ENCODE peak calls at places on chromosomes 3 and 15, in five cellular contexts. One of them, this sample, is unnamed. For H3K4me1, the result is how much of the 10 kb centered on the place peaks cover.

GRCh38 chr15:53251998-53252397 is 461.9 kb upstream of the ONECUT1 start:
- DNase-seq in PC-3: no peak
- DNase-seq in heart left ventricle: no peak
- DNase-seq in heart right ventricle: no peak
- DNase-seq in transverse colon: no peak
- DNase-seq in this sample: no peak

GRCh38 chr3:10419637-10420232 is 85.7 kb downstream of the ATP2B2 start:
- DNase-seq in heart right ventricle: no peak
- DNase-seq in transverse colon: no peak
- DNase-seq in heart left ventricle: no peak
- DNase-seq in PC-3: peak
- DNase-seq in this sample: no peak

GRCh38 chr15:50358805-50359204 is 3.8 kb upstream of the GABPB1 start:
- DNase-seq in heart left ventricle: no peak
- DNase-seq in transverse colon: peak
- DNase-seq in heart right ventricle: no peak
- DNase-seq in PC-3: peak
- DNase-seq in this sample: no peak

GRCh38 chr3:127544151-127544805 is 46.3 kb downstream of the TPRA1 start:
- DNase-seq in transverse colon: peak
- DNase-seq in heart right ventricle: peak
- DNase-seq in heart left ventricle: peak
- DNase-seq in PC-3: peak
- DNase-seq in this sample: peak

GRCh38 chr3:192336286-192336685 is 391.1 kb downstream of the FGF12 start:
- DNase-seq in heart right ventricle: no peak
- DNase-seq in PC-3: no peak
- DNase-seq in transverse colon: no peak
- DNase-seq in heart left ventricle: no peak
- DNase-seq in this sample: no peak

GRCh38 chr3:30282052-30282708 is 324.2 kb upstream of the TGFBR2 start:
- DNase-seq in transverse colon: no peak
- DNase-seq in heart right ventricle: no peak
- DNase-seq in PC-3: peak
- DNase-seq in heart left ventricle: no peak
- DNase-seq in this sample: no peak

GRCh38 chr3:183822631-183823030 is 2.7 kb downstream of the MAP6D1 start:
- DNase-seq in heart left ventricle: no peak
- DNase-seq in PC-3: no peak
- DNase-seq in transverse colon: no peak
- DNase-seq in heart right ventricle: no peak
- DNase-seq in this sample: no peak

GRCh38 chr3:194537732-194538247 is 51.0 kb upstream of the ATP13A3 start:
- DNase-seq in heart right ventricle: no peak
- DNase-seq in heart left ventricle: no peak
- DNase-seq in PC-3: peak
- DNase-seq in transverse colon: peak
- DNase-seq in this sample: no peak

GRCh38 chr3:12984023-12984823 is 89.0 kb downstream of the IQSEC1 start:
- DNase-seq in PC-3: peak
- DNase-seq in heart left ventricle: peak
- DNase-seq in transverse colon: peak
- DNase-seq in heart right ventricle: peak
- DNase-seq in this sample: peak

GRCh38 chr15:33710746-33711145 is 257.6 kb upstream of the CHRM5 start:
- DNase-seq in PC-3: no peak
- DNase-seq in transverse colon: no peak
- DNase-seq in heart right ventricle: no peak
- DNase-seq in heart left ventricle: no peak
- DNase-seq in this sample: no peak

GRCh38 chr15:98981851-98982722 is 25.5 kb downstream of the PGPEP1L start:
- DNase-seq in heart left ventricle: no peak
- DNase-seq in PC-3: no peak
- DNase-seq in heart right ventricle: no peak
- DNase-seq in transverse colon: no peak
- DNase-seq in this sample: no peak

GRCh38 chr3:70911719-70912118 is 599.3 kb upstream of the MDFIC2 start:
- DNase-seq in heart right ventricle: no peak
- DNase-seq in PC-3: no peak
- DNase-seq in heart left ventricle: no peak
- DNase-seq in transverse colon: no peak
- DNase-seq in this sample: no peak

GRCh38 chr3:39255503-39256325 is 24.1 kb downstream of the CX3CR1 start:
- DNase-seq in PC-3: no peak
- DNase-seq in transverse colon: peak
- DNase-seq in heart right ventricle: peak
- DNase-seq in heart left ventricle: no peak
- DNase-seq in this sample: no peak

GRCh38 chr3:170128259-170128976 is 53.1 kb downstream of the PHC3 start:
- DNase-seq in PC-3: no peak
- DNase-seq in heart right ventricle: no peak
- DNase-seq in transverse colon: peak
- DNase-seq in heart left ventricle: no peak
- DNase-seq in this sample: no peak

GRCh38 chr15:58454950-58455401 is 23.2 kb downstream of the LIPC start:
- DNase-seq in heart left ventricle: no peak
- DNase-seq in transverse colon: no peak
- DNase-seq in heart right ventricle: no peak
- DNase-seq in PC-3: no peak
- DNase-seq in this sample: no peak

GRCh38 chr15:76945494-76945893 is 13.9 kb downstream of the RCN2 start:
- DNase-seq in heart right ventricle: no peak
- DNase-seq in PC-3: no peak
- DNase-seq in heart left ventricle: no peak
- DNase-seq in transverse colon: no peak
- DNase-seq in this sample: no peak

GRCh38 chr3:30770387-30770786 is 124.1 kb downstream of the GADL1 start:
- DNase-seq in heart left ventricle: peak
- DNase-seq in PC-3: peak
- DNase-seq in transverse colon: peak
- DNase-seq in heart right ventricle: peak
- DNase-seq in this sample: no peak

GRCh38 chr3:170714151-170714550 is 128.3 kb upstream of the SLC7A14 start:
- DNase-seq in transverse colon: no peak
- DNase-seq in heart right ventricle: no peak
- DNase-seq in PC-3: peak
- DNase-seq in heart left ventricle: no peak
- DNase-seq in this sample: no peak

GRCh38 chr3:59607628-59608027 is 557.8 kb upstream of the CFAP20DC start:
- DNase-seq in heart left ventricle: no peak
- DNase-seq in heart right ventricle: no peak
- DNase-seq in PC-3: peak
- DNase-seq in transverse colon: no peak
- DNase-seq in this sample: no peak

GRCh38 chr15:78715439-78715838 is 74.4 kb upstream of the CHRNB4 start:
- DNase-seq in transverse colon: no peak
- DNase-seq in PC-3: peak
- DNase-seq in heart right ventricle: no peak
- DNase-seq in heart left ventricle: no peak
- DNase-seq in this sample: no peak

GRCh38 chr3:194095902-194096301 is 40.0 kb upstream of the HES1 start:
- DNase-seq in transverse colon: no peak
- DNase-seq in heart right ventricle: no peak
- DNase-seq in heart left ventricle: no peak
- DNase-seq in PC-3: no peak
- DNase-seq in this sample: no peak

GRCh38 chr3:98807565-98807964 is 44.4 kb downstream of the ST3GAL6 start:
- DNase-seq in heart left ventricle: no peak
- DNase-seq in PC-3: no peak
- DNase-seq in transverse colon: no peak
- DNase-seq in heart right ventricle: no peak
- DNase-seq in this sample: no peak

GRCh38 chr3:168091961-168092360 is 3.8 kb downstream of the GOLIM4 start:
- DNase-seq in heart right ventricle: no peak
- DNase-seq in transverse colon: no peak
- DNase-seq in heart left ventricle: no peak
- DNase-seq in PC-3: no peak
- DNase-seq in this sample: no peak

GRCh38 chr3:189508784-189509489 is 122.3 kb upstream of the TP63 start:
- DNase-seq in transverse colon: no peak
- DNase-seq in PC-3: no peak
- DNase-seq in heart left ventricle: no peak
- DNase-seq in heart right ventricle: no peak
- DNase-seq in this sample: no peak

GRCh38 chr15:41160639-41161315 is 44.7 kb upstream of the INO80 start:
- DNase-seq in transverse colon: no peak
- DNase-seq in heart left ventricle: no peak
- DNase-seq in PC-3: peak
- DNase-seq in heart right ventricle: no peak
- DNase-seq in this sample: no peak

GRCh38 chr15:56981160-56981559 is 62.7 kb downstream of the TCF12 start:
- DNase-seq in PC-3: no peak
- DNase-seq in transverse colon: no peak
- DNase-seq in heart left ventricle: no peak
- DNase-seq in heart right ventricle: no peak
- DNase-seq in this sample: no peak

GRCh38 chr15:79009388-79009787 is 64.5 kb upstream of the CTSH start:
- DNase-seq in transverse colon: no peak
- DNase-seq in heart left ventricle: no peak
- DNase-seq in PC-3: no peak
- DNase-seq in heart right ventricle: no peak
- DNase-seq in this sample: no peak

GRCh38 chr15:95377251-95377852 is 953.1 kb upstream of the NR2F2 start:
- DNase-seq in PC-3: no peak
- DNase-seq in transverse colon: no peak
- DNase-seq in heart left ventricle: no peak
- DNase-seq in heart right ventricle: no peak
- DNase-seq in this sample: no peak

GRCh38 chr15:51380999-51381806 is 39.7 kb downstream of the GLDN start:
- DNase-seq in heart left ventricle: peak
- DNase-seq in heart right ventricle: peak
- DNase-seq in PC-3: peak
- DNase-seq in transverse colon: peak
- DNase-seq in this sample: no peak

GRCh38 chr3:143442761-143443477 is 323.3 kb downstream of the CHST2 start:
- DNase-seq in PC-3: peak
- DNase-seq in heart left ventricle: no peak
- DNase-seq in heart right ventricle: no peak
- DNase-seq in transverse colon: no peak
- DNase-seq in this sample: no peak

GRCh38 chr3:33047842-33048834 is 48.8 kb downstream of the GLB1 start:
- DNase-seq in heart right ventricle: no peak
- DNase-seq in heart left ventricle: no peak
- DNase-seq in transverse colon: no peak
- DNase-seq in PC-3: no peak
- DNase-seq in this sample: no peak

DNA sequence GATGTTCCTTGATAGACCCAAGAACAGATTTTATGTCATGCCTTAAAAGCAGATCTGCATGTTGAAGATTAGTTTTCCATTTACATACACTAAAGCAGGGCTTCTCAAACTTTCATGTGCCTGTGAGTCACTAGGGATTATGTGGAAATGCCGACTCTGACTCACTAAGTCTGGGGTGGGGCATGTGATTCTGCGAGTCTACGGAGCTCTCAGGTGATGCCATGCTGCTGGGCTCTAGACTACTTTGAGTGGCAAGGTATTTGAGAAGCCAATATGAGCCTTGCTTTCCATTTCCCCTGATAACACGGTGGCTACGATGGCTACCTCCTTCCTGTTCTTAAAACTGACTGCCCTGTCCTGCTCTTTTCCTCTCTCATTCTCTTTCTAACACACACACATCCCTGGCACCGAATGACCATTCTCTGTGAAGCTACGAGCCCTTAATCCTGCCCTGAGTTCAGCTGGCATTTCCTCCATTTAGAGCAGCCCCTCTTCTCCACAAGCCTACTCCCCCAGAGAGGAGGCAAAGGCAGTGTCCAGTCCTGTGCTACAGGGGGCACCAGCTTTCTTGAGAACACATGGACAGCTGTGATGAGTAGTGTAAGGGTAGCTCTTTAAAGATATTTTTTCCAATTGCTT is 39.7 kb upstream of the PYGO1 start:
- DNase-seq in heart right ventricle: no peak
- DNase-seq in PC-3: peak
- DNase-seq in heart left ventricle: no peak
- DNase-seq in transverse colon: no peak
- DNase-seq in this sample: no peak
- TF ChIP-seq CTCF in heart right ventricle: no peak
- TF ChIP-seq CTCF in PC-3: no peak
- TF ChIP-seq CTCF in heart left ventricle: no peak
- TF ChIP-seq CTCF in transverse colon: no peak
- TF ChIP-seq CTCF in this sample: no peak

DNA sequence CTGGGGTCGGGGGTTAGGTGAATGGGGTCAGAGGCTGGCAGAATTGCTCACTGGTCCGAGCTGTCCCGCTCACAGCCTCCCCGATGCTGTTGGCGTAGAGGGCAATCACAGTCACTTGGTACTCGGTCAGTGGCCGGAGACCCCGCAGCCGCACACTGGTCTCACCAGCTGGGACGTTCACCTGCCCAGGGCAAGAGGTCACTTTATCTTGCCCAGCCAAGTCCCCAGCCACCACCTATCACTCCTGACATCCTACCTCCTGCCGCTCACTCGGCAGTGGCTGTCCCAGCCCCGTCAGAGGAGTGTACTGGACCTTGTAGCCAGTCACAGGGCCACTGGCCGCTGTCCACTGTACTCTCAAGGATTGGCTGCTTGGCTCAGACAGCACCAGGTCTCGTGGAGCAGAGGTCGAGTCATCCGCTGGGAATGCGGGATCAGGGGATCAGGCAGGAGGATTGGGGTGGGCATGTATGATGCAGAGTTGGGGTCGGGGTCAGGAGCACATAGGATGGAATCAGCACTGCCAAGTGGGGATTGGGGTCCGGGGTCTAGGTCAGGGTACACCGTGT is 2.5 kb downstream of the COL7A1 start:
- DNase-seq in PC-3: no peak
- DNase-seq in transverse colon: no peak
- DNase-seq in heart right ventricle: no peak
- DNase-seq in heart left ventricle: no peak
- DNase-seq in this sample: no peak
- H3K4me1 ChIP-seq in PC-3: under half
- H3K4me1 ChIP-seq in transverse colon: under half
- H3K4me1 ChIP-seq in heart right ventricle: under half
- H3K4me1 ChIP-seq in heart left ventricle: under half
- H3K4me1 ChIP-seq in this sample: under half

GRCh38 chr3:15521573-15521965 is at the start of gene COLQ:
- DNase-seq in heart right ventricle: peak
- DNase-seq in heart left ventricle: peak
- DNase-seq in transverse colon: no peak
- DNase-seq in PC-3: no peak
- DNase-seq in this sample: no peak
- H3K4me3 ChIP-seq in heart right ventricle: peak
- H3K4me3 ChIP-seq in heart left ventricle: peak
- H3K4me3 ChIP-seq in transverse colon: no peak
- H3K4me3 ChIP-seq in PC-3: no peak
- H3K4me3 ChIP-seq in this sample: no peak

DNA sequence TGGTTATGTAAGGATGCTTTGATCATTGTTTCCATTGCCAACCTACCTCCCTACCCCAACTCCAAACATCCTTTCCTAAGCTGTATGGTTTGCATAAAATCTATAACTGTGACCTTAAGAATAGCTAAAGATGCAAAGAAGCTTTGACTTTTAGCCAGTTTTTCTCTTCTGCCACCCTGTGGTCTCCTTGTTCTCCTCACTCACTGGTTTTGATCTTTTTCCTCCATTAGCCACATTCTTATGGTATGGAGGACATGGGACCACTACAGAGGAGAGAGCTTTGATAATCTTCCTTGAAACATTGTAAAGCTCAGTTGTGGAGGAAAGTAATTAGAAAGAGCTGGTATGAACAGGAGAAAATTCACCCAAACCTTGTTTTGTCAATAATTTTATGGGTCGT is 115.9 kb downstream of the NEK11 start:
- DNase-seq in heart left ventricle: no peak
- DNase-seq in PC-3: peak
- DNase-seq in heart right ventricle: no peak
- DNase-seq in transverse colon: no peak
- DNase-seq in this sample: no peak
- TF ChIP-seq CTCF in heart left ventricle: no peak
- TF ChIP-seq CTCF in PC-3: peak
- TF ChIP-seq CTCF in heart right ventricle: no peak
- TF ChIP-seq CTCF in transverse colon: no peak
- TF ChIP-seq CTCF in this sample: no peak